ENCODE peak calls at places on chromosome 2, in seven cellular contexts. F, O, L, V, Z, M and A are unnamed samples.

GRCh38 chr2:120530781-120531180 is 184.8 kb downstream of the INHBB start:
- DNase-seq in L (no peak), O (no peak), V (no peak), M (no peak), Z (no peak), F (no peak), A (no peak)

GRCh38 chr2:202018950-202019349 is 14.7 kb upstream of the FZD7 start:
- DNase-seq in L (no peak), Z (no peak), F (no peak), M (no peak), O (no peak), V (no peak), A (no peak)

GRCh38 chr2:199405241-199405640 is 52.5 kb downstream of the SATB2 start:
- DNase-seq in M (no peak), F (no peak), V (peak), Z (no peak), O (no peak), L (no peak), A (no peak)

GRCh38 chr2:85682378-85682777 is 11.8 kb upstream of the GNLY start:
- DNase-seq in F (no peak), Z (no peak), V (no peak), L (no peak), M (no peak), O (no peak), A (no peak)

GRCh38 chr2:142536501-142536900 is 341.0 kb upstream of the KYNU start:
- DNase-seq in M (no peak), F (no peak), Z (no peak), V (no peak), O (no peak), L (no peak), A (no peak)

GRCh38 chr2:23413641-23414040 is 28.7 kb downstream of the KLHL29 start:
- DNase-seq in Z (no peak), O (no peak), F (no peak), L (no peak), M (no peak), V (no peak), A (no peak)

GRCh38 chr2:100058014-100058310 is 84.4 kb downstream of the AFF3 start:
- DNase-seq in V (peak), Z (no peak), L (no peak), O (no peak), M (no peak), F (no peak), A (no peak)

GRCh38 chr2:206260427-206261012 is 13.9 kb upstream of the ZDBF2 start:
- DNase-seq in L (no peak), Z (peak), O (no peak), V (peak), M (no peak), F (no peak), A (peak)

GRCh38 chr2:189995679-189996078 is 66.8 kb downstream of the MSTN start:
- DNase-seq in M (no peak), L (no peak), V (no peak), O (no peak), F (no peak), Z (no peak), A (no peak)

GRCh38 chr2:164328310-164328709 is 293.0 kb downstream of the GRB14 start:
- DNase-seq in F (no peak), M (no peak), L (no peak), O (no peak), V (no peak), Z (no peak), A (peak)

GRCh38 chr2:60822987-60823386 is 58.4 kb upstream of the REL start:
- DNase-seq in V (no peak), M (no peak), O (no peak), F (no peak), L (no peak), Z (no peak), A (no peak)

GRCh38 chr2:233807215-233807865 is 29.2 kb downstream of the MROH2A start:
- DNase-seq in L (no peak), V (no peak), Z (no peak), F (no peak), O (peak), M (no peak), A (no peak)

GRCh38 chr2:211877061-211877460 is 661.5 kb downstream of the ERBB4 start:
- DNase-seq in O (no peak), F (no peak), V (peak), Z (no peak), M (no peak), L (no peak), A (no peak)

GRCh38 chr2:26399781-26400376 is 1.8 kb upstream of the DRC1 start:
- DNase-seq in O (no peak), L (no peak), V (no peak), F (no peak), M (no peak), Z (peak), A (no peak)

GRCh38 chr2:9779572-9780264 is 63.6 kb upstream of the TAF1B start:
- DNase-seq in F (peak), O (no peak), M (no peak), V (no peak), Z (no peak), L (no peak), A (no peak)

GRCh38 chr2:113760400-113760799 is 4.0 kb upstream of the SLC35F5 start:
- DNase-seq in F (no peak), O (no peak), V (peak), L (no peak), Z (no peak), M (no peak), A (no peak)

GRCh38 chr2:25514043-25514627 is 159.2 kb downstream of the DTNB start:
- DNase-seq in Z (no peak), M (no peak), O (no peak), F (no peak), L (peak), V (no peak), A (peak)

GRCh38 chr2:53058526-53058925 is 709.1 kb upstream of the CHAC2 start:
- DNase-seq in V (peak), F (no peak), L (no peak), Z (no peak), O (no peak), M (no peak), A (no peak)